ENCODE peak calls at places on chromosomes 3 and 15, in six cellular contexts. O is psoas muscle; C is IMR-90; G is esophagus muscularis mucosa; B is cardiac muscle cell; T is CD8-positive, alpha-beta T cell. V is an unnamed sample.

GRCh38 chr3:110894574-110894973 is 177.0 kb upstream of the NECTIN3 start:
- DNase-seq in G (no peak), O (no peak), T (no peak), C (no peak), B (no peak), V (no peak)

GRCh38 chr15:36845270-36845669 is 255.1 kb downstream of the MEIS2 start:
- DNase-seq in C (no peak), G (no peak), T (no peak), O (no peak), B (no peak), V (no peak)

GRCh38 chr3:136142592-136142991 is 53.5 kb downstream of the MSL2 start:
- DNase-seq in G (no peak), C (peak; percentile 86), T (no peak), O (no peak), B (peak; percentile 83), V (no peak)

GRCh38 chr3:43879166-43879565 is 188.4 kb downstream of the ABHD5 start:
- DNase-seq in O (no peak), T (no peak), B (no peak), G (no peak), C (no peak), V (peak; percentile 86)

GRCh38 chr3:57287205-57287604 is 5.3 kb downstream of the ASB14 start:
- DNase-seq in C (no peak), G (no peak), O (no peak), T (no peak), B (no peak), V (no peak)

GRCh38 chr3:139173372-139174108 is 128.8 kb upstream of the PRR23C start:
- DNase-seq in T (no peak), O (no peak), G (no peak), B (no peak), C (no peak), V (no peak)

GRCh38 chr3:150216041-150216811 is 191.9 kb upstream of the TSC22D2 start:
- DNase-seq in T (no peak), C (peak; percentile 61), O (peak; percentile 71), G (peak; percentile 86), B (peak; percentile 85), V (peak; percentile 24)

GRCh38 chr3:158260392-158260791 is 150.5 kb downstream of the RSRC1 start:
- DNase-seq in T (no peak), C (no peak), O (no peak), B (no peak), G (no peak), V (no peak)

GRCh38 chr15:57401546-57401945 is 25.2 kb downstream of the CGNL1 start:
- DNase-seq in C (no peak), B (peak; percentile 31), G (no peak), T (no peak), O (no peak), V (no peak)

GRCh38 chr3:98901032-98901464 is 447 bp downstream of the DCBLD2 start:
- DNase-seq in C (peak; percentile 47), G (no peak), T (peak; percentile 4), B (peak; percentile 58), O (peak; percentile 60), V (peak; percentile 80)

GRCh38 chr3:8733332-8734094 is at the start of gene CAV3:
- DNase-seq in G (no peak), C (no peak), T (no peak), B (no peak), O (peak; percentile 88), V (no peak)

GRCh38 chr3:79018671-79019136 is 749.1 kb downstream of the ROBO1 start:
- DNase-seq in C (peak; percentile 64), G (no peak), B (peak; percentile 83), O (peak; percentile 81), T (peak; percentile 16), V (peak; percentile 77)

GRCh38 chr15:57649138-57649537 is 57.4 kb upstream of the POLR2M start:
- DNase-seq in G (peak; percentile 17), O (no peak), B (peak; percentile 61), C (no peak), T (no peak), V (no peak)

GRCh38 chr3:128040660-128041059 is 11.6 kb upstream of the SEC61A1 start:
- DNase-seq in B (no peak), T (no peak), C (no peak), O (no peak), G (no peak), V (no peak)

GRCh38 chr3:48406443-48407431 is 23.1 kb downstream of the PLXNB1 start:
- DNase-seq in C (no peak), B (no peak), T (peak; percentile 2), G (no peak), O (no peak), V (no peak)

GRCh38 chr15:58433597-58434333 is 2.0 kb downstream of the LIPC start:
- DNase-seq in C (no peak), T (no peak), G (no peak), B (peak; percentile 78), O (no peak), V (peak; percentile 21)

GRCh38 chr15:91849749-91850161 is 3.8 kb upstream of the SLCO3A1 start:
- DNase-seq in C (peak; percentile 57), G (no peak), B (peak; percentile 79), T (no peak), O (no peak), V (peak; percentile 26)

GRCh38 chr15:101152914-101153313 is 98.9 kb downstream of the CHSY1 start:
- DNase-seq in C (no peak), B (no peak), O (no peak), T (no peak), G (no peak), V (peak; percentile 48)

GRCh38 chr3:146256851-146257486 is 6.1 kb upstream of the PLSCR4 start:
- DNase-seq in T (no peak), B (peak; percentile 83), C (peak; percentile 68), G (no peak), O (no peak), V (peak; percentile 2)

GRCh38 chr3:127762077-127762786 is 60.1 kb downstream of the MGLL start:
- DNase-seq in G (no peak), B (no peak), O (peak; percentile 67), C (no peak), T (no peak), V (no peak)

GRCh38 chr3:65901236-65901635 is 137.5 kb downstream of the MAGI1 start:
- DNase-seq in G (no peak), O (no peak), B (peak; percentile 36), C (no peak), T (no peak), V (no peak)

GRCh38 chr15:64146885-64147681 is 4.4 kb upstream of the SNX22 start:
- DNase-seq in T (no peak), G (no peak), B (peak; percentile 58), C (peak; percentile 49), O (no peak), V (peak; percentile 33)

DNA sequence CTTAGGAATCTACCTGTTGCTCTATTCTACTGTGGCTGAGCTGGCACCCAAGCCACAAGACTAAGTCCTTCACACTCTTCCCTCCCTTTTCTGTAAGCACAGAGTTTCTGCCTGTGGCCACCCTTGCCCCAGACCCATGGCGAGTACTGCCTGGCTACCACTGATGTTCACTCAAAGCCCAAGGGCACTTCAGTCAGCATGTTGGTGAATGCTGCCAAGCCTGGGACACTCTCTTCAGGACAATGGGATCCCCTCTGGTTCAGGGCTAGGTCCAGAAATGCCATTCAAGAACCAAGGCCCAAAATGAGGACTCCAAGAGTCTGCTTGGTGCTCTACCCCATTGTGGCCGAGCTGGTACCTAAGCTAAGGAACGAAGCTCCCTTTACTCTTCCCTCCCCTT is 184.2 kb downstream of the FGF12 start:
- DNase-seq in B (no peak), G (no peak), C (no peak), O (no peak), T (no peak), V (no peak)
- H3K4me3 ChIP-seq in B (no peak overlapping the region), G (no peak overlapping the region), C (no peak overlapping the region), O (no peak overlapping the region), T (no peak overlapping the region), V (no peak overlapping the region)

GRCh38 chr15:52076889-52077781 is 35.4 kb downstream of the BCL2L10 start:
- DNase-seq in O (no peak), T (no peak), G (no peak), C (peak; percentile 90), B (peak; percentile 50), V (no peak)
- TF ChIP-seq CTCF in O (no peak), T (no peak), G (no peak), C (no peak), B (peak; percentile 12), V (no peak)

GRCh38 chr3:23809294-23809693 is 3.5 kb downstream of the UBE2E1 start:
- DNase-seq in O (no peak), B (no peak), C (no peak), G (no peak), T (no peak), V (no peak)

GRCh38 chr3:23810342-23811116 is 4.8 kb downstream of the UBE2E1 start:
- DNase-seq in B (peak; percentile 34), C (no peak), T (peak; percentile 28), O (peak; percentile 81), G (no peak), V (peak; percentile 83)

GRCh38 chr3:23811117-23811487 is 5.3 kb downstream of the UBE2E1 start:
- DNase-seq in O (no peak), T (no peak), C (no peak), B (no peak), G (no peak), V (peak; percentile 23)

GRCh38 chr3:23809840-23810341 is 4.1 kb downstream of the UBE2E1 start:
- DNase-seq in C (no peak), G (no peak), B (no peak), T (no peak), O (no peak), V (no peak)

DNA sequence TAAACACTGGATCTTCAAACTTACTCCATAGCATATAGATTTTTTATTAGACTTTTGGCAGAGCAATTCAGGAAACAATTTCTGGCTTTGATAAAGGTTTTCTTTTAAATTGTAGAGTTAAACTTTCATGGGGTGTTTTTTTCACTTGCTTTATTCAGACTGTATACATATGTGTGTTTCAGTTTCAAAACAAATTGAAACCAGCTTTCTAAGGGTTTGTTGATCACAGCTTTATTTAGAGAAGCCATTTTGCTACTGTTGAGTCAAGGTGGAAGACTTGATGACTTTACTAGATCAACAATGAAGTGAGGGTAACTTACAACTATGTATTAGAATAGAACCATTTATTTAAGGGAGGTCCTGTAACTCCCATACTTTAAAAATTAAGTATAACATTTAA is 6.2 kb downstream of the UBE2E1 start:
- DNase-seq in T (no peak), B (no peak), C (no peak), G (no peak), O (no peak), V (no peak)
- H3K4me3 ChIP-seq in T (no peak overlapping the region), B (peak overlapping the region; percentile 47), C (no peak overlapping the region), G (no peak overlapping the region), O (peak overlapping the region; percentile 82), V (peak overlapping the region; percentile 86)

DNA sequence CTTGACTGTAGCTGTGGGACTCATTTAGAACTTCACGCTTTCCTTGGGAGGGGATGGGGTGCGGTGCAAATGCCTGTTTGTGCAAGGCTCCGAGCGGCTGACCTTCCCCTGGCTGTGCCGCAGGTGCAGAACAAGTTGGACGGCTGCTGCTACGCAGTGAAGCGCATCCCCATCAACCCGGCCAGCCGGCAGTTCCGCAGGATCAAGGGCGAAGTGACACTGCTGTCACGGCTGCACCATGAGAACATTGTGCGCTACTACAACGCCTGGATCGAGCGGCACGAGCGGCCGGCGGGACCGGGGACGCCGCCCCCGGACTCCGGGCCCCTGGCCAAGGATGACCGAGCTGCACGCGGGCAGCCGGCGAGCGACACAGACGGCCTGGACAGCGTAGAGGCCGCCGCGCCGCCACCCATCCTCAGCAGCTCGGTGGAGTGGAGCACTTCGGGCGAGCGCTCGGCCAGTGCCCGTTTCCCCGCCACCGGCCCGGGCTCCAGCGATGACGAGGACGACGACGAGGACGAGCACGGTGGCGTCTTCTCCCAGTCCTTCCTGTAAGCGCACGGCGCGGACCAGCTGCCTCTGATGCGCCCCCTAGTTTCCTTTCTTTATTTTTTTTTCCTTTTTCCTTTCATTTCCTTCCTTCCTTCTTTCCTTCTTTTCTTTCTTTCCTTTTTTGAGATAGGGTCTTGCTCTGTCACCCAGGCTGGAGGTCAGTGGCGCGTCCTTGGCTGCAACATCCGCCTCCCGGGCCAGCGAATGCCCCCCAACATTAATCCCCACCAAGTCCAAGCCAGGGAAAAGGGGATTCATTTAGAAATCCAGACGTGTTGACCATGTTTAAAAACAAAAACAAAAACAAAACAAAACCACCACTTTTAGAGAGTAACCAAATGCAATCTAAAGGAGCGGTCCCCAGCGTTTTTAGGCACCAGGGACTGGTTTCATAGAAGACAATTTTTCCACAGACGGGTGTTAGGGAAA is 42.7 kb downstream of the EIF2AK4 start:
- DNase-seq in B (peak; percentile 64), C (peak; percentile 52), T (peak; percentile 33), G (no peak), O (peak; percentile 76), V (peak; percentile 61)
- TF ChIP-seq CTCF in B (peak; percentile 54), C (peak; percentile 51), T (no peak), G (peak; percentile 72), O (peak; percentile 32), V (peak; percentile 32)

V was measured in neural progenitor cell.